ENCODE peak calls at places on chromosomes 16 and 17, in six cellular contexts. Y, U, D, B, M and S are unnamed samples.

GRCh38 chr16:81737885-81738536 is 41.1 kb upstream of the PLCG2 start:
- DNase-seq in M (peak), U (peak), B (peak), Y (peak), D (peak), S (peak)

GRCh38 chr17:30377574-30377973 is 1.2 kb upstream of the CPD start:
- DNase-seq in B (no peak), D (no peak), U (no peak), M (no peak), Y (no peak), S (no peak)

GRCh38 chr16:27706803-27707685 is 157.1 kb downstream of the KATNIP start:
- DNase-seq in U (no peak), B (peak), M (no peak), D (no peak), Y (no peak), S (no peak)

GRCh38 chr16:66188786-66189725 is 177.4 kb upstream of the CDH5 start:
- DNase-seq in M (no peak), D (no peak), B (peak), U (no peak), Y (no peak), S (no peak)

GRCh38 chr16:48542020-48542473 is 67.9 kb downstream of the N4BP1 start:
- DNase-seq in B (peak), M (no peak), U (peak), Y (peak), D (no peak), S (no peak)

GRCh38 chr16:31476305-31477219 is 4.6 kb downstream of the TGFB1I1 start:
- DNase-seq in D (peak), M (peak), U (no peak), Y (peak), B (peak), S (peak)

GRCh38 chr17:77941004-77941403 is 17.5 kb upstream of the TNRC6C start:
- DNase-seq in U (no peak), M (no peak), B (no peak), D (no peak), Y (no peak), S (no peak)

GRCh38 chr17:64457156-64457555 is 8.2 kb downstream of the MILR1 start:
- DNase-seq in B (peak), D (no peak), Y (no peak), M (no peak), U (no peak), S (no peak)

GRCh38 chr17:76255801-76256429 is 9.2 kb upstream of the UBALD2 start:
- DNase-seq in Y (no peak), D (no peak), M (no peak), B (no peak), U (no peak), S (no peak)

GRCh38 chr17:82866521-82867214 is 26.8 kb upstream of the ZNF750 start:
- DNase-seq in Y (no peak), U (no peak), M (no peak), D (no peak), B (no peak), S (no peak)